ENCODE peak calls at places on chromosomes 1 and 21, in nine cellular contexts. One of them, this sample, is unnamed.

GRCh38 chr21:42227909-42228708 is 9.2 kb downstream of the ABCG1 start:
- DNase-seq in pancreas: peak
- DNase-seq in RWPE2: peak
- DNase-seq in IMR-90: peak
- DNase-seq in BJ: peak
- DNase-seq in HFF-Myc: peak
- DNase-seq in fibroblast of pulmonary artery: peak
- DNase-seq in CD4-positive, alpha-beta T cell: peak
- DNase-seq in sigmoid colon: peak
- DNase-seq in this sample: peak

GRCh38 chr1:224632381-224632871 is 16.3 kb downstream of the CNIH3 start:
- DNase-seq in pancreas: peak
- DNase-seq in CD4-positive, alpha-beta T cell: no peak
- DNase-seq in fibroblast of pulmonary artery: peak
- DNase-seq in IMR-90: peak
- DNase-seq in HFF-Myc: peak
- DNase-seq in RWPE2: no peak
- DNase-seq in BJ: no peak
- DNase-seq in sigmoid colon: no peak
- DNase-seq in this sample: peak

GRCh38 chr1:162062542-162063015 is 6.9 kb upstream of the NOS1AP start:
- DNase-seq in HFF-Myc: peak
- DNase-seq in RWPE2: no peak
- DNase-seq in IMR-90: peak
- DNase-seq in fibroblast of pulmonary artery: peak
- DNase-seq in CD4-positive, alpha-beta T cell: no peak
- DNase-seq in pancreas: no peak
- DNase-seq in sigmoid colon: no peak
- DNase-seq in BJ: peak
- DNase-seq in this sample: no peak

GRCh38 chr1:75632350-75632949 is 21.5 kb upstream of the SLC44A5 start:
- DNase-seq in RWPE2: no peak
- DNase-seq in sigmoid colon: no peak
- DNase-seq in pancreas: no peak
- DNase-seq in BJ: no peak
- DNase-seq in IMR-90: peak
- DNase-seq in CD4-positive, alpha-beta T cell: no peak
- DNase-seq in HFF-Myc: peak
- DNase-seq in fibroblast of pulmonary artery: peak
- DNase-seq in this sample: peak

GRCh38 chr1:201709564-201710295 is 119.2 kb upstream of the IPO9 start:
- DNase-seq in BJ: no peak
- DNase-seq in pancreas: peak
- DNase-seq in CD4-positive, alpha-beta T cell: peak
- DNase-seq in IMR-90: peak
- DNase-seq in RWPE2: no peak
- DNase-seq in sigmoid colon: peak
- DNase-seq in HFF-Myc: no peak
- DNase-seq in fibroblast of pulmonary artery: peak
- DNase-seq in this sample: peak

GRCh38 chr1:20555025-20555757 is 2.8 kb downstream of the FAM43B start:
- DNase-seq in pancreas: no peak
- DNase-seq in fibroblast of pulmonary artery: peak
- DNase-seq in RWPE2: no peak
- DNase-seq in HFF-Myc: no peak
- DNase-seq in BJ: no peak
- DNase-seq in CD4-positive, alpha-beta T cell: no peak
- DNase-seq in sigmoid colon: peak
- DNase-seq in IMR-90: peak
- DNase-seq in this sample: no peak

GRCh38 chr1:68269637-68270430 is 37.5 kb upstream of the WLS start:
- DNase-seq in BJ: peak
- DNase-seq in fibroblast of pulmonary artery: peak
- DNase-seq in RWPE2: peak
- DNase-seq in sigmoid colon: no peak
- DNase-seq in pancreas: no peak
- DNase-seq in IMR-90: peak
- DNase-seq in CD4-positive, alpha-beta T cell: no peak
- DNase-seq in HFF-Myc: peak
- DNase-seq in this sample: peak

GRCh38 chr1:173270243-173270642 is 63.1 kb upstream of the TNFSF4 start:
- DNase-seq in BJ: no peak
- DNase-seq in pancreas: no peak
- DNase-seq in sigmoid colon: no peak
- DNase-seq in HFF-Myc: no peak
- DNase-seq in IMR-90: no peak
- DNase-seq in CD4-positive, alpha-beta T cell: no peak
- DNase-seq in fibroblast of pulmonary artery: no peak
- DNase-seq in RWPE2: no peak
- DNase-seq in this sample: no peak

GRCh38 chr21:31564439-31564838 is 95.1 kb upstream of the SOD1 start:
- DNase-seq in HFF-Myc: no peak
- DNase-seq in RWPE2: no peak
- DNase-seq in BJ: no peak
- DNase-seq in sigmoid colon: no peak
- DNase-seq in fibroblast of pulmonary artery: peak
- DNase-seq in IMR-90: no peak
- DNase-seq in CD4-positive, alpha-beta T cell: no peak
- DNase-seq in pancreas: no peak
- DNase-seq in this sample: no peak

GRCh38 chr1:215045647-215046308 is 36.8 kb upstream of the KCNK2 start:
- DNase-seq in CD4-positive, alpha-beta T cell: no peak
- DNase-seq in sigmoid colon: no peak
- DNase-seq in BJ: no peak
- DNase-seq in fibroblast of pulmonary artery: no peak
- DNase-seq in HFF-Myc: no peak
- DNase-seq in pancreas: no peak
- DNase-seq in RWPE2: no peak
- DNase-seq in IMR-90: no peak
- DNase-seq in this sample: no peak

GRCh38 chr1:100622966-100623762 is 85.2 kb downstream of the GPR88 start:
- DNase-seq in sigmoid colon: no peak
- DNase-seq in fibroblast of pulmonary artery: peak
- DNase-seq in IMR-90: peak
- DNase-seq in CD4-positive, alpha-beta T cell: no peak
- DNase-seq in pancreas: no peak
- DNase-seq in RWPE2: no peak
- DNase-seq in HFF-Myc: no peak
- DNase-seq in BJ: no peak
- DNase-seq in this sample: peak

GRCh38 chr1:91864017-91864700 is 21.8 kb downstream of the TGFBR3 start:
- DNase-seq in fibroblast of pulmonary artery: peak
- DNase-seq in CD4-positive, alpha-beta T cell: no peak
- DNase-seq in sigmoid colon: no peak
- DNase-seq in RWPE2: no peak
- DNase-seq in HFF-Myc: no peak
- DNase-seq in BJ: no peak
- DNase-seq in IMR-90: peak
- DNase-seq in pancreas: no peak
- DNase-seq in this sample: peak

GRCh38 chr1:111813440-111814304 is 58.0 kb downstream of the DDX20 start:
- DNase-seq in HFF-Myc: no peak
- DNase-seq in IMR-90: no peak
- DNase-seq in CD4-positive, alpha-beta T cell: no peak
- DNase-seq in RWPE2: no peak
- DNase-seq in sigmoid colon: no peak
- DNase-seq in fibroblast of pulmonary artery: no peak
- DNase-seq in BJ: no peak
- DNase-seq in pancreas: no peak
- DNase-seq in this sample: no peak

GRCh38 chr1:49016030-49016991 is 239.6 kb upstream of the BEND5 start:
- DNase-seq in CD4-positive, alpha-beta T cell: no peak
- DNase-seq in HFF-Myc: no peak
- DNase-seq in IMR-90: no peak
- DNase-seq in BJ: no peak
- DNase-seq in sigmoid colon: no peak
- DNase-seq in pancreas: no peak
- DNase-seq in fibroblast of pulmonary artery: no peak
- DNase-seq in RWPE2: no peak
- DNase-seq in this sample: no peak

GRCh38 chr1:29346573-29346972 is 110.3 kb downstream of the PTPRU start:
- DNase-seq in CD4-positive, alpha-beta T cell: no peak
- DNase-seq in fibroblast of pulmonary artery: no peak
- DNase-seq in BJ: no peak
- DNase-seq in IMR-90: no peak
- DNase-seq in HFF-Myc: no peak
- DNase-seq in pancreas: no peak
- DNase-seq in sigmoid colon: peak
- DNase-seq in RWPE2: no peak
- DNase-seq in this sample: no peak

GRCh38 chr1:69492286-69492685 is 75.4 kb upstream of the LRRC7 start:
- DNase-seq in BJ: no peak
- DNase-seq in CD4-positive, alpha-beta T cell: no peak
- DNase-seq in sigmoid colon: no peak
- DNase-seq in pancreas: no peak
- DNase-seq in IMR-90: no peak
- DNase-seq in fibroblast of pulmonary artery: peak
- DNase-seq in RWPE2: no peak
- DNase-seq in HFF-Myc: no peak
- DNase-seq in this sample: no peak

GRCh38 chr1:30697977-30698376 is 25.4 kb downstream of the MATN1 start:
- DNase-seq in CD4-positive, alpha-beta T cell: no peak
- DNase-seq in IMR-90: peak
- DNase-seq in HFF-Myc: no peak
- DNase-seq in fibroblast of pulmonary artery: peak
- DNase-seq in pancreas: no peak
- DNase-seq in BJ: no peak
- DNase-seq in sigmoid colon: peak
- DNase-seq in RWPE2: no peak
- DNase-seq in this sample: no peak
- TF ChIP-seq CTCF in CD4-positive, alpha-beta T cell: no peak
- TF ChIP-seq CTCF in IMR-90: peak
- TF ChIP-seq CTCF in HFF-Myc: peak
- TF ChIP-seq CTCF in fibroblast of pulmonary artery: no peak
- TF ChIP-seq CTCF in pancreas: no peak
- TF ChIP-seq CTCF in BJ: no peak
- TF ChIP-seq CTCF in sigmoid colon: no peak
- TF ChIP-seq CTCF in RWPE2: peak
- TF ChIP-seq CTCF in this sample: no peak

GRCh38 chr1:175075572-175076568 is 8.2 kb downstream of the TNN start:
- DNase-seq in RWPE2: no peak
- DNase-seq in sigmoid colon: no peak
- DNase-seq in CD4-positive, alpha-beta T cell: no peak
- DNase-seq in HFF-Myc: no peak
- DNase-seq in fibroblast of pulmonary artery: no peak
- DNase-seq in pancreas: no peak
- DNase-seq in BJ: no peak
- DNase-seq in IMR-90: peak
- DNase-seq in this sample: no peak

GRCh38 chr1:175080030-175080429 is 12.4 kb downstream of the TNN start:
- DNase-seq in IMR-90: no peak
- DNase-seq in CD4-positive, alpha-beta T cell: no peak
- DNase-seq in fibroblast of pulmonary artery: no peak
- DNase-seq in HFF-Myc: no peak
- DNase-seq in RWPE2: no peak
- DNase-seq in BJ: no peak
- DNase-seq in sigmoid colon: no peak
- DNase-seq in pancreas: no peak
- DNase-seq in this sample: no peak

GRCh38 chr1:175077356-175078030 is 9.9 kb downstream of the TNN start:
- DNase-seq in HFF-Myc: no peak
- DNase-seq in BJ: no peak
- DNase-seq in IMR-90: no peak
- DNase-seq in RWPE2: no peak
- DNase-seq in sigmoid colon: no peak
- DNase-seq in pancreas: no peak
- DNase-seq in CD4-positive, alpha-beta T cell: no peak
- DNase-seq in fibroblast of pulmonary artery: no peak
- DNase-seq in this sample: no peak

GRCh38 chr1:175079338-175079737 is 11.7 kb downstream of the TNN start:
- DNase-seq in RWPE2: no peak
- DNase-seq in fibroblast of pulmonary artery: no peak
- DNase-seq in BJ: no peak
- DNase-seq in IMR-90: no peak
- DNase-seq in HFF-Myc: no peak
- DNase-seq in pancreas: no peak
- DNase-seq in CD4-positive, alpha-beta T cell: no peak
- DNase-seq in sigmoid colon: no peak
- DNase-seq in this sample: no peak

DNA sequence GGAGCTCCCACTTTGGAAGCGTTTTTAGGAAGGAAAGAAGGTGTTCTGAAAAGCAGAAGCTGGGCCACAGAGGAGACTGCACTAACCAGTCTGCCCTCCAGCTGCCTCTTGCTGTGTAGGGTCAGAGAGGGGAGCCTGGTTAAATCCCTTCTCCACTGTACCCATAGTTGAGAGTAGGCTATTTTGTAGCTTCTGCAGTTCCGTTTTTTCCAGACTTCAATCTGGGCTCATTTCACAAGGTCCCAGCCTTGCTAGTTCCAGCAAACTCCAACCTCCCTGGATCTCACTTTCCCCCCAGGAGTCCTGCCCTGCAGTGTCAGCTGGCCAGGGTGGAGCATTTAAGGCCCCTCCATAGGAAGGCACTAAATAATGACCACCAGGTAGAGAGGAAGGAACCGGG is 11.0 kb downstream of the TNN start:
- DNase-seq in sigmoid colon: no peak
- DNase-seq in CD4-positive, alpha-beta T cell: no peak
- DNase-seq in RWPE2: no peak
- DNase-seq in IMR-90: no peak
- DNase-seq in pancreas: no peak
- DNase-seq in HFF-Myc: no peak
- DNase-seq in fibroblast of pulmonary artery: no peak
- DNase-seq in BJ: no peak
- DNase-seq in this sample: no peak
- TF ChIP-seq CTCF in sigmoid colon: no peak
- TF ChIP-seq CTCF in CD4-positive, alpha-beta T cell: no peak
- TF ChIP-seq CTCF in RWPE2: no peak
- TF ChIP-seq CTCF in IMR-90: no peak
- TF ChIP-seq CTCF in pancreas: no peak
- TF ChIP-seq CTCF in HFF-Myc: no peak
- TF ChIP-seq CTCF in fibroblast of pulmonary artery: no peak
- TF ChIP-seq CTCF in BJ: no peak
- TF ChIP-seq CTCF in this sample: no peak

GRCh38 chr21:44846201-44846484 is 27.3 kb downstream of the PTTG1IP start:
- DNase-seq in CD4-positive, alpha-beta T cell: no peak
- DNase-seq in RWPE2: no peak
- DNase-seq in BJ: no peak
- DNase-seq in pancreas: no peak
- DNase-seq in fibroblast of pulmonary artery: no peak
- DNase-seq in sigmoid colon: no peak
- DNase-seq in HFF-Myc: no peak
- DNase-seq in IMR-90: no peak
- DNase-seq in this sample: no peak
- TF ChIP-seq CTCF in CD4-positive, alpha-beta T cell: no peak
- TF ChIP-seq CTCF in RWPE2: peak
- TF ChIP-seq CTCF in BJ: no peak
- TF ChIP-seq CTCF in pancreas: no peak
- TF ChIP-seq CTCF in fibroblast of pulmonary artery: no peak
- TF ChIP-seq CTCF in sigmoid colon: no peak
- TF ChIP-seq CTCF in HFF-Myc: no peak
- TF ChIP-seq CTCF in IMR-90: no peak
- TF ChIP-seq CTCF in this sample: no peak

DNA sequence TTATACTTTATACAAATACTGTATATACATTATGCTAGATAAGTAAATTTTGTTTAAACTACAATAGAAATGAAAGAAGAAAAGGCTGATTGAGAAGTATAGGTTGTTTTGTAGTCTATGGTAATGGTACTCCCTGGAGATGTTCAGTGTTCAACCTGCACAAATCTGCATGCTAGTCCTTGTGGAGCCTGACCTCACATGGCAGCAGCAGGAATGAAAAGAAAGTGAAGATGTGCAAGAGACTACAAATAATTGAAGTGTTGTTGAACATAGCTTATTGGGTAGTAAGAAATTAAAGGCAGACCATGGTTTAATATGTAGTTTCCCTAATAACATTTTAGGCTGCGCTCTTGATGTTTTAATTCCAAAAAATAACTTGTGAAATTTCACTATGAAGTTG is 201.2 kb downstream of the TGFB2 start:
- DNase-seq in RWPE2: no peak
- DNase-seq in BJ: no peak
- DNase-seq in IMR-90: peak
- DNase-seq in CD4-positive, alpha-beta T cell: no peak
- DNase-seq in HFF-Myc: no peak
- DNase-seq in pancreas: no peak
- DNase-seq in fibroblast of pulmonary artery: peak
- DNase-seq in sigmoid colon: no peak
- DNase-seq in this sample: peak
- TF ChIP-seq CTCF in RWPE2: peak
- TF ChIP-seq CTCF in BJ: peak
- TF ChIP-seq CTCF in IMR-90: peak
- TF ChIP-seq CTCF in CD4-positive, alpha-beta T cell: no peak
- TF ChIP-seq CTCF in HFF-Myc: peak
- TF ChIP-seq CTCF in pancreas: no peak
- TF ChIP-seq CTCF in fibroblast of pulmonary artery: peak
- TF ChIP-seq CTCF in sigmoid colon: no peak
- TF ChIP-seq CTCF in this sample: peak